ENCODE peak calls at places on chromosome 7, in four cellular contexts. I, R, Z and X are unnamed samples.

GRCh38 chr7:85529197-85529596 is 342.3 kb upstream of the SEMA3D start:
- DNase-seq in R (peak; percentile 6), Z (no peak), I (peak; percentile 95), X (no peak)

GRCh38 chr7:22561356-22561755 is 61.4 kb upstream of the STEAP1B start:
- DNase-seq in Z (no peak), I (peak; percentile 99), R (peak; percentile 89), X (peak; percentile 97)

GRCh38 chr7:121079425-121080169 is 91.1 kb downstream of the CPED1 start:
- DNase-seq in R (no peak), I (peak; percentile 63), Z (no peak), X (no peak)

GRCh38 chr7:153401795-153402720 is 642.5 kb downstream of the ACTR3B start:
- DNase-seq in R (no peak), Z (no peak), I (no peak), X (no peak)

GRCh38 chr7:137642467-137642866 is 204.3 kb downstream of the DGKI start:
- DNase-seq in Z (no peak), R (peak; percentile 74), I (peak; percentile 77), X (no peak)

GRCh38 chr7:47719675-47720074 is 137.8 kb upstream of the TNS3 start:
- DNase-seq in I (peak; percentile 23), Z (no peak), R (no peak), X (no peak)

GRCh38 chr7:47878662-47879061 is 69.6 kb downstream of the PKD1L1 start:
- DNase-seq in I (no peak), Z (no peak), R (no peak), X (no peak)

GRCh38 chr7:41810258-41810576 is 107.3 kb upstream of the INHBA start:
- DNase-seq in R (no peak), I (no peak), Z (no peak), X (no peak)

GRCh38 chr7:68461430-68461829 is 1136.8 kb upstream of the AUTS2 start:
- DNase-seq in I (no peak), Z (no peak), R (no peak), X (no peak)

GRCh38 chr7:85119934-85120333 is 66.9 kb downstream of the SEMA3D start:
- DNase-seq in I (peak; percentile 24), R (no peak), Z (no peak), X (no peak)

GRCh38 chr7:134966691-134967090 is 19.6 kb upstream of the AGBL3 start:
- DNase-seq in Z (no peak), I (no peak), R (no peak), X (no peak)

GRCh38 chr7:55493416-55493815 is 78.9 kb downstream of the VOPP1 start:
- DNase-seq in I (no peak), R (peak; percentile 74), Z (no peak), X (no peak)

GRCh38 chr7:4645241-4645640 is 36.9 kb upstream of the FOXK1 start:
- DNase-seq in R (no peak), I (no peak), Z (no peak), X (no peak)

GRCh38 chr7:155181768-155182167 is 111.6 kb downstream of the HTR5A start:
- DNase-seq in R (no peak), I (no peak), Z (no peak), X (no peak)

GRCh38 chr7:114345494-114345893 is 69.1 kb upstream of the FOXP2 start:
- DNase-seq in I (peak; percentile 68), R (peak; percentile 79), Z (no peak), X (no peak)

GRCh38 chr7:69190025-69190424 is 408.2 kb upstream of the AUTS2 start:
- DNase-seq in I (no peak), Z (no peak), R (no peak), X (no peak)

GRCh38 chr7:19404912-19405329 is 259.7 kb upstream of the FERD3L start:
- DNase-seq in I (peak; percentile 95), Z (peak; percentile 57), R (peak; percentile 93), X (peak; percentile 64)

GRCh38 chr7:85004402-85004801 is 182.5 kb downstream of the SEMA3D start:
- DNase-seq in I (peak; percentile 19), Z (no peak), R (no peak), X (no peak)

GRCh38 chr7:158759749-158760444 is 55.3 kb upstream of the NCAPG2 start:
- DNase-seq in I (no peak), R (no peak), Z (no peak), X (no peak)

DNA sequence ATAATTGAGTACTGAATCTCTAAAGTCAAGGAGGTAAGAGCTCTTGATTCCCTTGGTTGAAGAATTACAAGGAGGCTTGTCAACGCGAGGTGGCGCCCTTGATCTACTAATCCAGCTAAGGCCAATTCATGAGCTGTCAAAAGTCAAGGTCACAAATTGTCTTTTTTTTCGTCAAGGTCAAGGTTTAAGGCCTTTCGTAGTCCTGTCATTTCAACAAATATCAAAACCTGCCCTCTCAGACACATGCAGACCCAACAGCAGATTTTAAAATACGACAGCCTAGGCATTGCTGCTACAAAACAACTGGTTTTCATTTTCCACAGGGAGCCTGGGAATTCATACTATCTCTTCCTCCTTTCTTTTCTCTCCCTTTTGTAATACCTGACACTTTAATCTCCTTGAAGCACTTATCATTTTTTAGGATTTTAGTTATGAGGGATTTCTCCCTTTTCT is 3.6 kb downstream of the HOXA13 start:
- DNase-seq in Z (no peak), R (peak; percentile 37), I (peak; percentile 83), X (peak; percentile 59)
- TF ChIP-seq CTCF in Z (peak; percentile 62), R (peak; percentile 85), I (peak; percentile 88), X (peak; percentile 99)

DNA sequence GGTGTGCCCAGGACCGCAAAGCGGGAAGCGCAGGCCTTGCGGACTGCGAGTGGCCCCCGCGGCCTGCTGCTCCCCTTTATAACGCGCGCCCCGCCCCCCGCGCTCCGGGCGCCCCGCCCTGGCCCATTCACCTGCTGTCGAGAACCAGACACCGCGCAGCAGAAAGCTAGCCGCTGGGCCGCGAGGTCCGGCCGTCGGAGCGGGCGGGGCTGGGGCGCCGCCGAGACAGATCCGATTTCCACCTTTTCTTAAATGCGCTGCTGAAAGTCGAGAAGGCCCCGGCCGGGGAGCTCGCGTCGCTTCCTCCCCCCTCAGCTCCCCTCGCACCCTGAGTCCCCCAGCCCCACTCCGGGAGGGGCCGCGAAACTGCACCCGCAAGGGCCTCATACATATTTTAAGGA is 170.3 kb downstream of the NRF1 start:
- DNase-seq in I (no peak), R (no peak), Z (no peak), X (no peak)
- H2AFZ ChIP-seq in I (no peak overlapping the region), R (no peak overlapping the region), Z (no peak overlapping the region), X (no peak overlapping the region)

GRCh38 chr7:149787428-149788299 is 14.3 kb upstream of the ZNF467 start:
- DNase-seq in R (no peak), I (no peak), Z (no peak), X (no peak)
- TF ChIP-seq EZH2 in R (no peak), I (no peak), Z (no peak), X (no peak)

DNA sequence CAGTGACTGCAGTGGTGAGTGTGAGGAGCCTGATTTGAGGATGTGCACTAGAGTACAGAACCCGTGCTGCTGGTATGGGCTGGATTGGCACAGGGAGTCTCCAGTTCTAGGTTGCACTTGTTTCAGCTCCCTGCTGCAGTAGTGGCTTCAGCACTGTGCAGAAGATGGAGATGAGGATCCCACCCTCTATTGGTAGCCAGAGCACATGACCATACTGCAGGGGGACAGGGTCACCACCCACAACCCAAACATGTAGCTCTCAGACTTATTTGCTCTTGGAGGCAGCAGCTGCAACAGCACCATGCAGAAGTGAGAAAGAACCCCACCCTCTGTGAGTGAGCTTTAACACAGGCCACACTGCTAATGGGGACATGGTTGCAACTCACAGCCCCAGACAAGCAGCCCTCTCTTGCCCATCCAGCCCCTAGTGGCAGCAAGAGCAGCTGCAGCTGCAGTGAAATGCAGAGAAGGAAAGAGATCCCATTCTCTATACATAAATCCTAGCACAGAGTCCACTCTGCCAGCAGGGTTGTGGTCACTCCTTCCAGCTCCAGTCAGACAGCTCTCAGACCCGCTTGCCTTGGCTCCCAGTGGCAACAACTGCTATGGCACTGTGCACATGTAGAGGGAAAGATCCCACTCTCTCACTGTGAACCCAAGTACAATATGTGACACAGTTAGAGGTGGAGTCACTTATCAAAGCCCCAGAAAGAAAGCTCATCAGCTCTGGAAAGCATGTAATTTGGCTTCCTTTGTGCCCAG is 51.4 kb upstream of the SCIN start:
- DNase-seq in R (peak; percentile 8), Z (no peak), I (peak; percentile 6), X (no peak)
- TF ChIP-seq CTCF in R (peak; percentile 68), Z (peak; percentile 74), I (peak; percentile 20), X (peak; percentile 66)

GRCh38 chr7:45918556-45918955 is 2.5 kb downstream of the IGFBP3 start:
- DNase-seq in Z (no peak), I (no peak), R (no peak), X (no peak)

GRCh38 chr7:45912972-45913371 is 8.1 kb downstream of the IGFBP3 start:
- DNase-seq in R (no peak), I (no peak), Z (no peak), X (no peak)

GRCh38 chr7:45917658-45918057 is 3.4 kb downstream of the IGFBP3 start:
- DNase-seq in R (peak; percentile 35), I (peak; percentile 64), Z (no peak), X (peak; percentile 62)

GRCh38 chr7:45917064-45917463 is 4.0 kb downstream of the IGFBP3 start:
- DNase-seq in R (no peak), I (no peak), Z (no peak), X (no peak)

GRCh38 chr7:45915606-45916005 is 5.5 kb downstream of the IGFBP3 start:
- DNase-seq in Z (no peak), R (no peak), I (no peak), X (no peak)
- H2AFZ ChIP-seq in Z (no peak overlapping the region), R (no peak overlapping the region), I (no peak overlapping the region), X (no peak overlapping the region)

DNA sequence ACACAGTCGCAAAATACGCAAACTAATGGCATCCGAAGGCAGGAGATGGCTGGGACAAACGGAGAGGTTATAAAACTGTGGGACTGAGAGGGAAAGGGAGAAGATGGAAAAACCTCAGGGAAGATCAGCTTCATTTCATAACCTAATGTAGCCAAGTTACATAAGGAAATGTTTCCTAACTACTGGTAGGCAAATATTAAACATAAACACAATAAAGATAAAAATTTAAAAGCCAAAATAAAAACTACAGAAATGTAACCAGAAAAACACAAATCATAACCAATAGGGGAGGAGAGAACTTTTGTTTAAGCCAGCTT is 13.1 kb upstream of the MNX1 start:
- DNase-seq in R (no peak), I (no peak), Z (no peak), X (no peak)
- TF ChIP-seq EZH2 in R (no peak), I (no peak), Z (no peak), X (no peak)

GRCh38 chr7:42886129-42886528 is 25.7 kb downstream of the C7orf25 start:
- DNase-seq in Z (no peak), R (peak; percentile 14), I (peak; percentile 44), X (no peak)
- TF ChIP-seq CTCF in Z (peak; percentile 41), R (peak; percentile 41), I (peak; percentile 24), X (peak; percentile 58)